ENCODE peak calls at places on chromosome 10, in five cellular contexts. V, T, G, X and N are unnamed samples.

GRCh38 chr10:78925800-78926319 is 142.9 kb upstream of the ZMIZ1 start:
- DNase-seq in G (no peak), X (no peak), T (no peak), V (no peak), N (peak; percentile 90)

GRCh38 chr10:29239569-29240472 is 49.0 kb upstream of the LYZL1 start:
- DNase-seq in G (peak; percentile 59), V (peak; percentile 31), T (peak; percentile 3), X (no peak), N (no peak)

GRCh38 chr10:60289800-60290199 is 99.9 kb downstream of the ANK3 start:
- DNase-seq in V (no peak), X (no peak), G (no peak), T (no peak), N (no peak)

GRCh38 chr10:86205761-86206145 is 160.8 kb downstream of the GRID1 start:
- DNase-seq in X (no peak), V (no peak), G (no peak), T (no peak), N (no peak)

GRCh38 chr10:4847580-4848020 is 21.6 kb downstream of the AKR1E2 start:
- DNase-seq in G (no peak), T (no peak), X (no peak), V (no peak), N (peak; percentile 43)

GRCh38 chr10:86079088-86079487 is 287.5 kb downstream of the GRID1 start:
- DNase-seq in T (no peak), G (no peak), V (no peak), X (no peak), N (no peak)

GRCh38 chr10:58896229-58896628 is 280.2 kb upstream of the PHYHIPL start:
- DNase-seq in T (no peak), V (no peak), G (no peak), X (no peak), N (no peak)

GRCh38 chr10:29328988-29329387 is 40.1 kb downstream of the LYZL1 start:
- DNase-seq in V (peak; percentile 80), X (no peak), G (no peak), T (no peak), N (no peak)

GRCh38 chr10:50417906-50418697 is 166.8 kb upstream of the ASAH2 start:
- DNase-seq in T (peak; percentile 69), X (peak; percentile 74), V (peak; percentile 85), G (peak; percentile 79), N (peak; percentile 88)

GRCh38 chr10:80528901-80529300 is 8.8 kb upstream of the SH2D4B start:
- DNase-seq in T (no peak), X (no peak), G (no peak), V (no peak), N (no peak)

GRCh38 chr10:131111007-131111406 is 200.5 kb downstream of the TCERG1L start:
- DNase-seq in X (no peak), T (no peak), G (no peak), V (no peak), N (no peak)

GRCh38 chr10:90930070-90930837 is 9.4 kb upstream of the ANKRD1 start:
- DNase-seq in V (peak; percentile 44), X (no peak), T (no peak), G (peak; percentile 74), N (peak; percentile 32)

GRCh38 chr10:33216661-33217427 is 117.6 kb downstream of the NRP1 start:
- DNase-seq in T (no peak), V (no peak), G (no peak), X (no peak), N (peak; percentile 77)

GRCh38 chr10:71049994-71050393 is 161.6 kb upstream of the PCBD1 start:
- DNase-seq in X (no peak), V (no peak), G (no peak), T (no peak), N (no peak)

GRCh38 chr10:36114913-36115312 is 472.8 kb upstream of the FZD8 start:
- DNase-seq in V (no peak), T (no peak), X (no peak), G (no peak), N (no peak)

GRCh38 chr10:23373156-23373555 is 28.6 kb upstream of the C10orf67 start:
- DNase-seq in T (no peak), V (no peak), X (no peak), G (no peak), N (peak; percentile 90)

GRCh38 chr10:86410542-86411124 is 44.0 kb upstream of the GRID1 start:
- DNase-seq in X (no peak), T (no peak), V (no peak), G (no peak), N (no peak)

GRCh38 chr10:88048312-88048711 is 184.9 kb downstream of the PTEN start:
- DNase-seq in G (no peak), V (no peak), T (no peak), X (no peak), N (peak; percentile 33)

GRCh38 chr10:124648131-124648475 is 96.1 kb downstream of the FAM53B start:
- DNase-seq in X (no peak), V (no peak), T (no peak), G (no peak), N (no peak)

GRCh38 chr10:124649209-124649608 is 95.0 kb downstream of the FAM53B start:
- DNase-seq in T (no peak), G (no peak), V (peak; percentile 63), X (no peak), N (no peak)

GRCh38 chr10:124648738-124649137 is 95.4 kb downstream of the FAM53B start:
- DNase-seq in G (no peak), T (no peak), X (no peak), V (peak; percentile 90), N (peak; percentile 90)

GRCh38 chr10:124646483-124647352 is 97.5 kb downstream of the FAM53B start:
- DNase-seq in G (no peak), T (no peak), X (peak; percentile 87), V (peak; percentile 87), N (no peak)

DNA sequence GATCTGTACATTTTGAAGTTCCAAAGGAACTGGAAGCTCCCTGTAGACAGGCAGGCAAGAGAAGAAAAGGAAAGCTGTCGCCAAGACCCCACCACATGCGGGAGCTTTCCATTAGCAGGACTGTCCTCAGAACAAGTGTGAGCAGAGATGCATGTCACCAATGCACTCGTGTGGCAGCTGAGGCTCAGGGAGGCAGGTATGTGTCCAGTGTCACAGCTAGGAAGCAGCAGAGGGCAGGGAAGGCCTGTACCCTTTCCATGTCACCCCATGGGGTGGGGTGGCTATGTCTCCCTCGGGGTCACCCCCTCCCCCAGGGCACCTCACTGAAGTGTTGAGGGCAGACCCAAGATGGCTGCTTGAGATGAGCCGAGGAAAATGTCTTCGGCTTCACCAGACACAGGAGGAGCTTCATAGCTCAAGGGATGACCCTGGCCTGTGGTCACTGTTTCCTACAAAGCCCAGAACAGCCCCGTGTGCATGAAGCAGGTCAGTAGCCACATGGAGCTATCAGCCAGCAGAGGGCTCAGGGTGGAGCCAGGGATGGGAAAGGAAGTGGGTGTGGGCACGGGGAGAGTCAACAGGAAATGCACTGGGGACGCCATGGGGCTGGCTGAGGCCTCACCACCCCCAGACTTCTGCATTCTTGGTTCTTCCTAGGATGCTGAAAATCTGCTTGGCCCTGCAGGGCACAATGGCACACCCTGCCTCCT is 96.6 kb downstream of the FAM53B start:
- DNase-seq in T (peak; percentile 80), V (peak; percentile 84), G (no peak), X (peak; percentile 80), N (peak; percentile 27)
- TF ChIP-seq CTCF in T (peak; percentile 66), V (peak; percentile 11), G (no peak), X (peak; percentile 7), N (peak; percentile 57)

GRCh38 chr10:32163774-32164148 is 107.5 kb upstream of the KIF5B start:
- DNase-seq in X (no peak), G (no peak), V (no peak), T (no peak), N (no peak)

GRCh38 chr10:32166365-32166764 is 110.1 kb upstream of the KIF5B start:
- DNase-seq in X (no peak), G (no peak), T (no peak), V (no peak), N (no peak)

GRCh38 chr10:32169556-32169955 is 113.3 kb upstream of the KIF5B start:
- DNase-seq in T (no peak), G (no peak), V (peak; percentile 32), X (no peak), N (no peak)

GRCh38 chr10:32171213-32171612 is 115.0 kb upstream of the KIF5B start:
- DNase-seq in X (peak; percentile 1), V (no peak), G (no peak), T (no peak), N (no peak)

GRCh38 chr10:32167450-32167849 is 111.2 kb upstream of the KIF5B start:
- DNase-seq in T (no peak), V (no peak), X (no peak), G (peak; percentile 12), N (no peak)
- H3K4me1 ChIP-seq in T (no peaks in the 10 kb centered on the region), V (peaks cover 8% of the 10 kb centered on the region), X (no peaks in the 10 kb centered on the region), G (no peaks in the 10 kb centered on the region), N (no peaks in the 10 kb centered on the region)

DNA sequence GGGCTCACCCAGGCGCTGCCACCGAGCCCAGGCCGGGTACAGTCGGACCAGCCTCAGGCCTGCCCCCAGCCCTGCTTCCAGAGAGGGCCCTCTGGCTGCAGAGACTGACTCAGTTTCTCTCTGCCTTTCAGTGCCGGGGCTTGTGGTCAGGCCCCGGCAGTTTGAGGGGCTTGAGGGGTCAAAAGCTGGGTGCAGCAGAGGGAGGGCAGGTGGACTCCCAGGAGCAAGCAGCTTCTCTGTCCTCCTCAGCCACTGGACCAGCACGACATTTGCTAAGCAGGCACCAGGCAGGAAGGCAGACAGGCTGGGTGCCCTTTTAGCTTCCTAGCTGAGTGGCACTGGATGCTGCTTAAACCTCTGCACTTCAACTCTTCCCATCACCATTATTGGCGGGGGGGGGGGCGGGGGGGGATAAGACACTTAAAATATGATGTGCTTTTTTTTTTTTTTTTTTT is 168.5 kb downstream of the NEURL1 start:
- DNase-seq in X (no peak), V (no peak), T (no peak), G (no peak), N (no peak)
- H3K27ac ChIP-seq in X (peak overlapping the region; percentile 92), V (peak overlapping the region; percentile 89), T (no peak overlapping the region), G (no peak overlapping the region), N (peak overlapping the region; percentile 71)

DNA sequence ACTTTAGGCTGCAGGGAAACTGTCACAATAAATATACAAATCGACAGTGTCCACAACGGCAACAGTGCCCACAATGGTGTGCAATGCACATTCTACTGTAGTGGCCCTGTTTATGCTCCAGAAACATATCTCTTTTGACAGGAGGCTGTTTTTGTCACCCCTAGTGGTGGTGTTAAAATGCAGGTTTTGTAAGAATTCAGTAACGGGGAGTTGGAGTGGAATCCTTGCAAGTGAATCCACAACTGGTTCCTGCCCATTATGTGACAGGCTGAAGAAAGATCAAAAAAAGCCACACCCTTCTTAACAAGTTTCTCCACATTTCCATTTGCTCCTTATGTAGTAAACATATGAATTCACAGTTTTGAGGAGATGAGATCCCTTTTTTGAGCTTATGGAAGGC is 58.5 kb downstream of the BEND7 start:
- DNase-seq in X (no peak), V (no peak), G (no peak), T (no peak), N (no peak)
- TF ChIP-seq CTCF in X (no peak), V (no peak), G (peak; percentile 40), T (peak; percentile 52), N (no peak)

GRCh38 chr10:6234371-6234770 is 31.6 kb downstream of the PFKFB3 start:
- DNase-seq in T (no peak), X (no peak), G (no peak), V (no peak), N (no peak)
- H3K4me1 ChIP-seq in T (peaks cover 4% of the 10 kb centered on the region), X (no peaks in the 10 kb centered on the region), G (no peaks in the 10 kb centered on the region), V (peaks cover 7% of the 10 kb centered on the region), N (peaks cover 6% of the 10 kb centered on the region)